ENCODE peak calls at places on chromosomes 4 and X, in seven cellular contexts. D is HepG2, X is GM12878, H is HCT116, B is SK-N-SH, L is K562, V is H1. J is an unnamed sample.

GRCh38 chr4:129384974-129385373 is 289.0 kb downstream of the C4orf33 start:
- DNase-seq in V (no peak), X (no peak), L (no peak), D (no peak), H (no peak), B (no peak), J (no peak)

GRCh38 chrX:149950681-149951080 is 12.4 kb upstream of the EOLA2 start:
- DNase-seq in B (peak), V (no peak), L (peak), H (peak), X (no peak), D (peak), J (peak)

GRCh38 chrX:153667281-153667831 is 6.3 kb downstream of the PNCK start:
- DNase-seq in L (no peak), H (no peak), X (no peak), V (no peak), B (no peak), D (no peak), J (no peak)

GRCh38 chr4:152340818-152341217 is 195.1 kb downstream of the FBXW7 start:
- DNase-seq in D (no peak), H (no peak), L (no peak), V (no peak), X (no peak), B (no peak), J (no peak)

GRCh38 chrX:131068945-131069719 is 11.0 kb downstream of the ARHGAP36 start:
- DNase-seq in D (peak), H (peak), V (no peak), L (peak), B (peak), X (no peak), J (peak)

GRCh38 chr4:157804986-157805385 is 367.8 kb downstream of the GASK1B start:
- DNase-seq in X (no peak), H (peak), D (peak), V (no peak), L (no peak), B (no peak), J (peak)

GRCh38 chr4:36054750-36055467 is 189.4 kb downstream of the ARAP2 start:
- DNase-seq in L (no peak), H (no peak), V (no peak), B (no peak), X (no peak), D (no peak), J (no peak)

GRCh38 chr4:89316931-89317366 is 9.3 kb upstream of the GPRIN3 start:
- DNase-seq in H (no peak), L (no peak), D (no peak), X (no peak), B (no peak), V (no peak), J (no peak)

GRCh38 chr4:16269742-16270522 is 43.7 kb upstream of the TAPT1 start:
- DNase-seq in H (no peak), D (no peak), L (no peak), X (no peak), V (no peak), B (no peak), J (no peak)

GRCh38 chr4:147340547-147341225 is 140.2 kb upstream of the EDNRA start:
- DNase-seq in L (no peak), D (no peak), X (peak), V (no peak), H (peak), B (peak), J (no peak)

GRCh38 chr4:145755802-145756201 is 75.9 kb downstream of the C4orf51 start:
- DNase-seq in V (no peak), L (no peak), X (no peak), H (no peak), B (no peak), D (no peak), J (no peak)

GRCh38 chr4:38371391-38371851 is 292.6 kb upstream of the KLF3 start:
- DNase-seq in B (no peak), L (no peak), H (no peak), X (no peak), D (no peak), V (no peak), J (no peak)

GRCh38 chr4:169485084-169485483 is 127.3 kb downstream of the NEK1 start:
- DNase-seq in B (no peak), H (no peak), X (no peak), L (no peak), V (no peak), D (no peak), J (no peak)

GRCh38 chr4:183469327-183469726 is 24.9 kb downstream of the CDKN2AIP start:
- DNase-seq in B (no peak), V (no peak), H (no peak), L (no peak), X (no peak), D (no peak), J (no peak)

GRCh38 chr4:119746951-119747350 is 118.3 kb upstream of the PDE5A start:
- DNase-seq in X (no peak), L (no peak), H (no peak), V (no peak), D (no peak), B (no peak), J (no peak)

GRCh38 chrX:133482345-133483041 is 67.2 kb upstream of the GPC4 start:
- DNase-seq in V (no peak), H (no peak), L (no peak), X (no peak), D (no peak), B (no peak), J (no peak)

GRCh38 chr4:176238157-176238608 is 30.8 kb downstream of the ASB5 start:
- DNase-seq in H (no peak), D (no peak), B (no peak), L (no peak), X (no peak), V (no peak), J (no peak)

DNA sequence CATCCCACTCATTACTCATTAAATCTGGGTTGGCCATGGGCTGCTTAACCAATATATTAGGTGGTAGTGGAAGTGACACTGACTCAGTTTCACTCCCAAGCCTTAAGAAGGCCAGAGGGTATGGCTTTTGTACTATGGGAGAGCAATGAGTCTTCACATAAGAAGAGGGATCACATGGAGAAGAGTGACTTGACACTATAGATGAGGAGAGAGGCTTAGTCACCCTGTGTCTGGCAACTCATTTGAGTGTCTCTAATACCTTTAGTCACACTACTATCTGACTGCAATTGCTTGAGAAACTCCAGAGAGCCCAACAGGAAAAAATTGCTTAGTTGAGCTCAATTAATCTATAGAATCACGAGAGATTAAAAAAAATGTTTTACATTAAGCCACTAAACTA is 408.3 kb upstream of the PITX2 start:
- DNase-seq in L (no peak), H (no peak), B (no peak), X (no peak), V (no peak), D (no peak), J (no peak)
- TF ChIP-seq JUND in L (no peak), H (no peak), B (no peak), X (no peak), V (no peak), D (no peak), J (no peak)

GRCh38 chr4:24473309-24473721 is 111.0 kb downstream of the DHX15 start:
- DNase-seq in D (no peak), X (no peak), B (peak), H (no peak), L (peak), V (no peak), J (peak)

GRCh38 chr4:24471623-24472510 is 112.5 kb downstream of the DHX15 start:
- DNase-seq in D (no peak), X (no peak), B (peak), L (no peak), V (no peak), H (no peak), J (peak)

GRCh38 chr4:24475756-24476155 is 108.6 kb downstream of the DHX15 start:
- DNase-seq in B (no peak), D (no peak), V (no peak), X (no peak), H (no peak), L (no peak), J (no peak)

GRCh38 chr4:24472514-24473308 is 111.6 kb downstream of the DHX15 start:
- DNase-seq in H (peak), L (peak), V (peak), X (no peak), D (peak), B (peak), J (peak)

DNA sequence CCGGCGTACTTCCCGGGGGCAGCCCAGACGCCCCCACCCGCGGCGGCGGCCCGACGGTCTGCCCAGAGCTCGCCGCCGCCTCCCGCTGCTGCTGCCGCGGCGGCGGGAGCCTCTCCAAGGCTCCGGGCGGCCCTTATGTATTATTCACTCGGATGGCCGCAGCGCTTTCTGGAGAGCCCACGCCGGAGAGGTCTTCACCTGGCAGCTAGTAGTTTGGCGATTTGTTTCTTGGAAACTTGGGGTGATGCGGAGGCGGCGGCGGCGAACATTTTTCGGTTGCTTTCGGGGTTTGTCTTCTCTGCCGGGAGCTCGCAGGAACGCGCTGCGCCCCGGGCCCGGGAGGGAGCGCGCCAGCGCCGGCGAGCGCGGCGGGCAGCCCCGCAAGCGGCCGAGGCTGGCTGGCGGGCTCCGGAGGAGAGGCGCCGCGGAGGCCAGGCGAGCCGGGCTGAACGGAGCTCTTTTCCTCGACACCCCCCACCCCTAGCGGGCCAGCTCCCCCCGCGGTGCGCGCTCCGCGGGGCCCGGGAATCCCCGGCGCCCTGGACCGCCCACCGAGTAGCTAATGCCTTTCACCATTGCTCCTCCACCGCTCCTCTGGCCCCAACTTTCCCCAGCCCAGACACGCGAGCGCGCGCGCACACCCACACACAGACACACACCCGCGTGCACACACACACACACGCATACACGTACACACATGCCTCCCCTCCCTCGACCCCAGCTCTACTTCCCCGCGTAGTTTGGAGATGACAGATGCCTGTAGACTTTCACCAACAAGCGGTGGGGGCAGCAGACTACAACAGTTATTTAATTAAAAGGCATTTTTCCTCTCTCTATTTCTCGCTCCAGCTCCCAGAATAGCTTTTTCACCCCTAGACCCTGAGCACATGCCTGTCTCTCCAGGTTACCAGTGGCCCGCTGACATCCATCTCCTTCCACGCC is 113.4 kb downstream of the DHX15 start:
- DNase-seq in V (no peak), B (peak), L (no peak), X (no peak), D (no peak), H (no peak), J (peak)
- TF ChIP-seq JUND in V (no peak), B (no peak), L (no peak), X (no peak), D (no peak), H (no peak), J (no peak)

GRCh38 chr4:106312997-106313522 is 2.9 kb downstream of the TBCK start:
- DNase-seq in L (peak), H (no peak), X (no peak), D (no peak), V (no peak), B (no peak), J (no peak)
- TF ChIP-seq JUND in L (no peak), H (no peak), X (no peak), D (no peak), V (no peak), B (no peak), J (no peak)

DNA sequence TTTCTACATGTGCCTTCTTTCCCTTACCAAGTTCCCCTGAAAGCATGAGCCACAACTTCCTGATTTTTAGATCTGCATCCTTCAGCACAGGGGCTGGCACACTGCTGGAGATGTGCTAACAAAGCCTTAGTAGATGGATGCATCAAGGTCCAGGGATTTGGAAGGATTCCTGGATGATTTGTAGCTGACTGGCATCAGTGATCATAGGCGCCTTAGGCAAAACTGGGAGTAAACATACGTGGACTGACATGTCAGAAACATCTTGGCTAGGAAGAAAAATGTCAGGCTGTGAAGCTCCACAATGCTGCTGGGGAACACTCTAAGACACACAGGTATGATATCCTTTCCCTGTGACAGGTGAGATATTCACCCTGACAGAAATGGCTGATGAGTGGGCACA is 156.4 kb downstream of the AMELX start:
- DNase-seq in B (no peak), L (no peak), H (no peak), X (no peak), D (no peak), V (no peak), J (no peak)
- TF ChIP-seq JUND in B (no peak), L (no peak), H (no peak), X (no peak), D (no peak), V (no peak), J (no peak)

DNA sequence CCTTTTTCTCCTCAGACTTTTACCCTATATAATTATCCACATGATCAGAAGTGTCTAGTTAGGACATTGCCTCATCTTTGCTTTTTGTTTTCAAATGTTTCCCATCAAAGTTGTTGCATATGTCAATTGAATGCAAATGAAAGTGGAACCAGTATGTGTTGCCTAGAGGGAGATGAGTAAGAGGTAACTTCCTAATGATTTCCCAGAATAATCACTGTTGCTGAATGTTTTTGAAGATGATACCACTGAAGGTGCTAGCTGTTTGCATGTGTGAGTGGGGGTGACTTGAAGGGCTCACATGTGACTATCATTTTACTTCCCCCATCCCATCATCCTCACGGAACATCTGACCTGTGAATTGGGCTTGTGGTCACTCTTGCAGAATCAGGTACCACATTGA is 34.0 kb downstream of the PAK3 start:
- DNase-seq in B (no peak), V (no peak), L (no peak), D (no peak), X (no peak), H (no peak), J (no peak)
- TF ChIP-seq JUND in B (no peak), V (no peak), L (no peak), D (no peak), X (no peak), H (no peak), J (no peak)

GRCh38 chrX:124229374-124229773 is 103.1 kb upstream of the TEX13D start:
- DNase-seq in D (no peak), L (no peak), B (no peak), V (no peak), H (no peak), X (no peak), J (no peak)

GRCh38 chrX:124230573-124231300 is 101.7 kb upstream of the TEX13D start:
- DNase-seq in B (no peak), D (no peak), V (no peak), H (no peak), X (no peak), L (no peak), J (no peak)

GRCh38 chrX:124228849-124229248 is 103.6 kb upstream of the TEX13D start:
- DNase-seq in H (no peak), L (no peak), B (no peak), D (no peak), X (no peak), V (no peak), J (no peak)

GRCh38 chrX:124232523-124233201 is 99.8 kb upstream of the TEX13D start:
- DNase-seq in B (no peak), V (no peak), L (no peak), H (no peak), D (no peak), X (no peak), J (no peak)

DNA sequence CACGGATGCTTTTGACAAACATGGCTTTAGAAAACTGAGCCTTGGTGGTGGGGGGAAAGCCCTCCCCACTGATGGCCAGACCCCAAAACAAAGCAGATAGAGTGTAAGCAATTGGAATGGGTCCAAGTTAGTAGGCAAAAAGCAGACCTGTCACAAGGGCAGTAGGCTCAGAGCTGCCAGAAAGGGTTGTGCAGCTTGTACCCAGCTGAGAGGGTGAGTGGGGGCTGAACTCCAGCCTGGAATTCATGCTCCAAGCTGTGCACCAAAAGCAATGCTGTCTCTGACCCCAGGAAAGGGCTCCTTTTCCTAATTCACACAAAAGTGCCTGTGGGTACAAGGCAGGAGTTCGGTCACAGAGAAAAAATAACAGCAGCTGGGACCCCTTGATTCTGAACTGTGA is 101.0 kb upstream of the TEX13D start:
- DNase-seq in X (no peak), V (no peak), B (no peak), D (no peak), L (no peak), H (no peak), J (no peak)
- TF ChIP-seq JUND in X (no peak), V (no peak), B (no peak), D (no peak), L (no peak), H (no peak), J (no peak)

DNA sequence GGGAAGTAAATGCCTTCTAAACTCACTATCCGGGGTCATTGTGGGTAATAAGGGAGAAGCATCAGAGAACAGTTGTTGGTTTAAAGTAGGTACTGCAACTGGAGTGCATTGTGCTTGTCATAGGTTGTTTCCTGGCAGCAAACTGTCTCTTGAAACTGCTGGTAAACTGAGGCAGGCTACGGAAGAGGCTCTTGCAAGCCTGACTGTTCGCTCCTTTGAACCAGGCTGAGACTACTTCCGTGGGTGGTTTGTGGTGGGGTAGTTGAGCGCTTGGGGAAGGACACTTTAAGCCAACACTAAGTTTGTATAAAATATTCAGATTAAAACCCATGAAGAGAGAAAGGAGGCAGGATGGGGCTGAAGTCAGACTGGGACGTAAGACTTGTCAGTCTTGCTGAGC is 45.2 kb upstream of the WDR1 start:
- DNase-seq in B (no peak), L (no peak), D (no peak), H (no peak), X (no peak), V (no peak), J (no peak)
- TF ChIP-seq JUND in B (no peak), L (no peak), D (no peak), H (no peak), X (no peak), V (no peak), J (no peak)

J was measured in T47D.